ENCODE peak calls at places on chromosomes 6 and 20, in seven cellular contexts. L is HepG2, J is K562, X is GM12878, N is SK-N-SH, W is H1, M is HCT116. H is an unnamed sample.

GRCh38 chr6:136127856-136128255 is 122.3 kb downstream of the MTFR2 start:
- DNase-seq in L (no peak), J (no peak), X (no peak), N (no peak), W (no peak), M (no peak), H (no peak)

GRCh38 chr6:170129691-170130171 is 161.1 kb downstream of the DLL1 start:
- DNase-seq in L (no peak), J (no peak), X (no peak), N (peak), W (no peak), M (no peak), H (peak)

GRCh38 chr20:37395921-37396519 is 50.1 kb downstream of the SRC start:
- DNase-seq in L (no peak), J (peak), X (no peak), N (peak), W (peak), M (no peak), H (no peak)

GRCh38 chr6:167479967-167480653 is 155.2 kb downstream of the TTLL2 start:
- DNase-seq in L (no peak), J (no peak), X (no peak), N (no peak), W (no peak), M (no peak), H (no peak)

GRCh38 chr20:34579191-34579661 is 20.7 kb downstream of the MAP1LC3A start:
- DNase-seq in L (peak), J (no peak), X (no peak), N (no peak), W (no peak), M (peak), H (no peak)

GRCh38 chr6:18387061-18387721 is at the start of gene RNF144B:
- DNase-seq in L (peak), J (no peak), X (peak), N (peak), W (peak), M (peak), H (peak)

GRCh38 chr6:28383235-28384142 is 16.1 kb downstream of the ZSCAN12 start:
- DNase-seq in L (peak), J (peak), X (no peak), N (peak), W (peak), M (peak), H (peak)

GRCh38 chr6:154246723-154247118 is 109.9 kb downstream of the IPCEF1 start:
- DNase-seq in L (no peak), J (no peak), X (no peak), N (no peak), W (no peak), M (no peak), H (no peak)

GRCh38 chr20:50471231-50471630 is 39.0 kb upstream of the PTPN1 start:
- DNase-seq in L (no peak), J (no peak), X (no peak), N (no peak), W (no peak), M (no peak), H (no peak)

GRCh38 chr20:43746344-43747137 is 19.7 kb upstream of the GTSF1L start:
- DNase-seq in L (no peak), J (no peak), X (no peak), N (no peak), W (no peak), M (no peak), H (no peak)

GRCh38 chr6:157535354-157536217 is 154.6 kb downstream of the ZDHHC14 start:
- DNase-seq in L (peak), J (no peak), X (peak), N (no peak), W (no peak), M (peak), H (no peak)

GRCh38 chr6:38404900-38405556 is 234.7 kb downstream of the BTBD9 start:
- DNase-seq in L (peak), J (no peak), X (no peak), N (no peak), W (no peak), M (no peak), H (no peak)

GRCh38 chr6:106112446-106112845 is 26.3 kb downstream of the PRDM1 start:
- DNase-seq in L (no peak), J (no peak), X (no peak), N (no peak), W (no peak), M (no peak), H (no peak)

GRCh38 chr6:170022827-170023619 is 267.9 kb downstream of the DLL1 start:
- DNase-seq in L (no peak), J (no peak), X (no peak), N (no peak), W (no peak), M (no peak), H (no peak)

GRCh38 chr6:49923826-49924225 is 40.1 kb downstream of the DEFB114 start:
- DNase-seq in L (no peak), J (no peak), X (no peak), N (no peak), W (no peak), M (no peak), H (peak)

GRCh38 chr6:34585512-34586045 is 29.4 kb upstream of the SPDEF start:
- DNase-seq in L (no peak), J (no peak), X (no peak), N (no peak), W (no peak), M (no peak), H (no peak)

GRCh38 chr6:7062445-7063162 is 45.2 kb upstream of the RREB1 start:
- DNase-seq in L (no peak), J (no peak), X (no peak), N (no peak), W (no peak), M (no peak), H (no peak)

GRCh38 chr6:72702421-72702820 is 80.6 kb downstream of the KCNQ5 start:
- DNase-seq in L (no peak), J (no peak), X (no peak), N (no peak), W (no peak), M (no peak), H (no peak)
- TF ChIP-seq JUND in L (no peak), J (no peak), X (no peak), N (no peak), W (no peak), M (no peak), H (no peak)

DNA sequence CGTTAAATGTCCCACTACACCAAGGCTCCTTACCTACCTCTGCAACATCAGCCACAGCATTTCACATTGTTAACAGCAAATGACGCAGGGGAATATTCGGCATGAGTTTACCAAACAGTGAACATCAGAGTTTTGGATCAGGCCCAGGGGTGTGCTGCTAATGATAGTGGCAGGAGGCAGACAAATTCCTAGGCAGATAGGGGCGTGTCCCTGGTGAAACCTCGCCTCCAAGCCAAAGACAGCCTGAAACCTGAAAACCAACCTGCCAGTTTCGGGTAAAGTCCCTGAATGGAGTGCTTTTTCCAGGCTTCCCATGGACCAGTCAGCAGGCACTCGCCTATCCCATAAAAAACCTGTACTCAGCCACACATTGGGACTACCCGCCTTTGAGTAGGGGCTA is 133.6 kb downstream of the SH3BGRL2 start:
- DNase-seq in L (no peak), J (no peak), X (no peak), N (no peak), W (no peak), M (no peak), H (no peak)
- TF ChIP-seq JUND in L (no peak), J (no peak), X (no peak), N (no peak), W (no peak), M (no peak), H (no peak)

GRCh38 chr6:163765326-163765725 is 350.8 kb downstream of the QKI start:
- DNase-seq in L (no peak), J (no peak), X (no peak), N (no peak), W (no peak), M (no peak), H (no peak)
- TF ChIP-seq JUND in L (no peak), J (no peak), X (no peak), N (no peak), W (no peak), M (no peak), H (no peak)

GRCh38 chr20:38450412-38450975 is 15.4 kb upstream of the SNHG17 start:
- DNase-seq in L (no peak), J (no peak), X (no peak), N (no peak), W (no peak), M (no peak), H (no peak)
- TF ChIP-seq JUND in L (no peak), J (peak), X (no peak), N (peak), W (no peak), M (no peak), H (no peak)

DNA sequence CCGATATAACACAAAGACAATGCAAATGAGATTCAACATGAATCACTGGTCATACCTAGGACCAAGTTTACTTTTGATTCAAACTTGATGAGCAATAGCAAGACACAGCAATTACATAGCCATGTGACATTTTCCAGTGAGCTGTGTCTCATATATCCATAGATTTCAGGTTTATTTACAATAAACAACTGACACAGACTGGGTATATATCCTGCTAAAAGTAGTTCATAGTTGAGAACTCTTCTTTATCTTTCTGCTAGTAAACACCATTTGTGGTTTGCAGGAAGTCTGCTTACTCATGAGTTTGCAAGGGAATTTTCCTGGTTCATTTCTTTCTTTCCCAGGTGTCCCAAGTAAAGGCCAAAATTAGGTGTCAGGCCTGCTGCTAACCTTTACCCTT is 343.4 kb downstream of the KIF16B start:
- DNase-seq in L (no peak), J (no peak), X (no peak), N (no peak), W (no peak), M (no peak), H (no peak)
- TF ChIP-seq JUND in L (no peak), J (no peak), X (no peak), N (no peak), W (no peak), M (no peak), H (no peak)